ENCODE peak calls at places on chromosomes 6 and 20, in seven cellular contexts. C is mesendoderm, P is ACHN, F is upper lobe of left lung, S is retinal pigment epithelial cell, G is IMR-90, Z is uterus. J is an unnamed sample.

GRCh38 chr6:23228439-23229024 is 659.2 kb downstream of the HDGFL1 start:
- DNase-seq in C (no peak), P (no peak), F (no peak), S (no peak), G (peak), Z (no peak), J (no peak)

GRCh38 chr20:33882018-33882417 is 70.9 kb downstream of the CHMP4B start:
- DNase-seq in C (no peak), P (no peak), F (no peak), S (no peak), G (no peak), Z (no peak), J (no peak)

GRCh38 chr6:169958510-169958909 is 207.1 kb downstream of the ERMARD start:
- DNase-seq in C (no peak), P (no peak), F (no peak), S (no peak), G (no peak), Z (no peak), J (no peak)

GRCh38 chr6:24139080-24139479 is 13.1 kb downstream of the NRSN1 start:
- DNase-seq in C (no peak), P (no peak), F (no peak), S (no peak), G (no peak), Z (no peak), J (no peak)

GRCh38 chr6:99522531-99522930 is 7.3 kb upstream of the USP45 start:
- DNase-seq in C (peak), P (peak), F (peak), S (no peak), G (peak), Z (no peak), J (no peak)

GRCh38 chr6:44539701-44540100 is 152.2 kb downstream of the CDC5L start:
- DNase-seq in C (no peak), P (no peak), F (no peak), S (no peak), G (no peak), Z (no peak), J (no peak)

GRCh38 chr6:166763606-166764472 is 136.8 kb upstream of the RPS6KA2 start:
- DNase-seq in C (no peak), P (no peak), F (no peak), S (no peak), G (no peak), Z (no peak), J (no peak)

GRCh38 chr6:74222768-74223321 is 526.8 kb downstream of the CD109 start:
- DNase-seq in C (peak), P (no peak), F (no peak), S (peak), G (peak), Z (no peak), J (no peak)

J was measured in activated naive CD8-positive, alpha-beta T cell treated with anti-CD3 and anti-CD28 coated beads, Interleukin-2, amount 10 ng/mL, durations not matched to agents 7 days and 5 days.